ENCODE peak calls at places on chromosomes 4 and X, in ten cellular contexts. One of them, this sample, is unnamed.

GRCh38 chr4:124785645-124786044 is 73.1 kb upstream of the ANKRD50 start:
- DNase-seq in activated CD8-positive, alpha-beta memory T cell treated with anti-CD3 and anti-CD28 coated beads for 48 hours: no peak
- DNase-seq in NCI-H748 treated with DMSO at 0.1 percent for 48 hours: no peak
- DNase-seq in H54: no peak
- DNase-seq in A549: no peak
- DNase-seq in head of caudate nucleus: no peak
- DNase-seq in dorsolateral prefrontal cortex: no peak
- DNase-seq in HT1080: no peak
- DNase-seq in frontal cortex: no peak
- DNase-seq in SHP77 treated with DMSO at 0.1 percent for 48 hours: no peak
- DNase-seq in this sample: no peak

GRCh38 chr4:88041626-88042025 is 34.2 kb downstream of the PKD2 start:
- DNase-seq in head of caudate nucleus: no peak
- DNase-seq in NCI-H748 treated with DMSO at 0.1 percent for 48 hours: no peak
- DNase-seq in A549: no peak
- DNase-seq in H54: no peak
- DNase-seq in activated CD8-positive, alpha-beta memory T cell treated with anti-CD3 and anti-CD28 coated beads for 48 hours: no peak
- DNase-seq in frontal cortex: no peak
- DNase-seq in HT1080: no peak
- DNase-seq in SHP77 treated with DMSO at 0.1 percent for 48 hours: no peak
- DNase-seq in dorsolateral prefrontal cortex: no peak
- DNase-seq in this sample: no peak

GRCh38 chrX:115486510-115486909 is 74.5 kb upstream of the PLS3 start:
- DNase-seq in dorsolateral prefrontal cortex: no peak
- DNase-seq in frontal cortex: no peak
- DNase-seq in SHP77 treated with DMSO at 0.1 percent for 48 hours: no peak
- DNase-seq in H54: no peak
- DNase-seq in NCI-H748 treated with DMSO at 0.1 percent for 48 hours: no peak
- DNase-seq in A549: no peak
- DNase-seq in HT1080: no peak
- DNase-seq in head of caudate nucleus: no peak
- DNase-seq in activated CD8-positive, alpha-beta memory T cell treated with anti-CD3 and anti-CD28 coated beads for 48 hours: no peak
- DNase-seq in this sample: no peak

GRCh38 chr4:24229976-24230375 is 340.1 kb upstream of the PPARGC1A start:
- DNase-seq in H54: no peak
- DNase-seq in dorsolateral prefrontal cortex: no peak
- DNase-seq in HT1080: no peak
- DNase-seq in SHP77 treated with DMSO at 0.1 percent for 48 hours: no peak
- DNase-seq in A549: no peak
- DNase-seq in frontal cortex: no peak
- DNase-seq in head of caudate nucleus: no peak
- DNase-seq in activated CD8-positive, alpha-beta memory T cell treated with anti-CD3 and anti-CD28 coated beads for 48 hours: no peak
- DNase-seq in NCI-H748 treated with DMSO at 0.1 percent for 48 hours: no peak
- DNase-seq in this sample: no peak

GRCh38 chr4:22754091-22754490 is 61.4 kb downstream of the GBA3 start:
- DNase-seq in head of caudate nucleus: no peak
- DNase-seq in HT1080: no peak
- DNase-seq in activated CD8-positive, alpha-beta memory T cell treated with anti-CD3 and anti-CD28 coated beads for 48 hours: no peak
- DNase-seq in NCI-H748 treated with DMSO at 0.1 percent for 48 hours: no peak
- DNase-seq in frontal cortex: no peak
- DNase-seq in H54: no peak
- DNase-seq in A549: no peak
- DNase-seq in dorsolateral prefrontal cortex: no peak
- DNase-seq in SHP77 treated with DMSO at 0.1 percent for 48 hours: no peak
- DNase-seq in this sample: no peak

GRCh38 chrX:129650821-129651510 is 3.8 kb downstream of the APLN start:
- DNase-seq in A549: no peak
- DNase-seq in frontal cortex: no peak
- DNase-seq in NCI-H748 treated with DMSO at 0.1 percent for 48 hours: no peak
- DNase-seq in activated CD8-positive, alpha-beta memory T cell treated with anti-CD3 and anti-CD28 coated beads for 48 hours: no peak
- DNase-seq in SHP77 treated with DMSO at 0.1 percent for 48 hours: no peak
- DNase-seq in dorsolateral prefrontal cortex: no peak
- DNase-seq in H54: no peak
- DNase-seq in HT1080: no peak
- DNase-seq in head of caudate nucleus: no peak
- DNase-seq in this sample: no peak

GRCh38 chr4:98745372-98745771 is 87.0 kb upstream of the TSPAN5 start:
- DNase-seq in A549: peak; percentile 30
- DNase-seq in SHP77 treated with DMSO at 0.1 percent for 48 hours: no peak
- DNase-seq in H54: no peak
- DNase-seq in head of caudate nucleus: peak; percentile 2
- DNase-seq in dorsolateral prefrontal cortex: no peak
- DNase-seq in NCI-H748 treated with DMSO at 0.1 percent for 48 hours: no peak
- DNase-seq in frontal cortex: no peak
- DNase-seq in HT1080: no peak
- DNase-seq in activated CD8-positive, alpha-beta memory T cell treated with anti-CD3 and anti-CD28 coated beads for 48 hours: no peak
- DNase-seq in this sample: no peak

GRCh38 chr4:80012291-80012690 is 60.7 kb downstream of the ANTXR2 start:
- DNase-seq in SHP77 treated with DMSO at 0.1 percent for 48 hours: no peak
- DNase-seq in NCI-H748 treated with DMSO at 0.1 percent for 48 hours: no peak
- DNase-seq in H54: no peak
- DNase-seq in activated CD8-positive, alpha-beta memory T cell treated with anti-CD3 and anti-CD28 coated beads for 48 hours: no peak
- DNase-seq in HT1080: no peak
- DNase-seq in head of caudate nucleus: no peak
- DNase-seq in A549: no peak
- DNase-seq in frontal cortex: no peak
- DNase-seq in dorsolateral prefrontal cortex: no peak
- DNase-seq in this sample: no peak

GRCh38 chr4:75490155-75490554 is 24.0 kb downstream of the RCHY1 start:
- DNase-seq in dorsolateral prefrontal cortex: no peak
- DNase-seq in activated CD8-positive, alpha-beta memory T cell treated with anti-CD3 and anti-CD28 coated beads for 48 hours: no peak
- DNase-seq in NCI-H748 treated with DMSO at 0.1 percent for 48 hours: peak; percentile 6
- DNase-seq in SHP77 treated with DMSO at 0.1 percent for 48 hours: peak; percentile 10
- DNase-seq in A549: peak; percentile 31
- DNase-seq in HT1080: peak; percentile 4
- DNase-seq in frontal cortex: no peak
- DNase-seq in head of caudate nucleus: no peak
- DNase-seq in H54: no peak
- DNase-seq in this sample: no peak

GRCh38 chr4:7335363-7336066 is 99.2 kb downstream of the PSAPL1 start:
- DNase-seq in head of caudate nucleus: peak; percentile 84
- DNase-seq in dorsolateral prefrontal cortex: peak; percentile 61
- DNase-seq in NCI-H748 treated with DMSO at 0.1 percent for 48 hours: no peak
- DNase-seq in activated CD8-positive, alpha-beta memory T cell treated with anti-CD3 and anti-CD28 coated beads for 48 hours: peak; percentile 44
- DNase-seq in A549: peak; percentile 58
- DNase-seq in HT1080: no peak
- DNase-seq in frontal cortex: no peak
- DNase-seq in H54: peak; percentile 65
- DNase-seq in SHP77 treated with DMSO at 0.1 percent for 48 hours: no peak
- DNase-seq in this sample: peak; percentile 98

GRCh38 chr4:185256444-185256843 is 47.0 kb downstream of the SNX25 start:
- DNase-seq in dorsolateral prefrontal cortex: no peak
- DNase-seq in NCI-H748 treated with DMSO at 0.1 percent for 48 hours: no peak
- DNase-seq in head of caudate nucleus: no peak
- DNase-seq in HT1080: peak; percentile 89
- DNase-seq in A549: peak; percentile 22
- DNase-seq in frontal cortex: no peak
- DNase-seq in activated CD8-positive, alpha-beta memory T cell treated with anti-CD3 and anti-CD28 coated beads for 48 hours: no peak
- DNase-seq in SHP77 treated with DMSO at 0.1 percent for 48 hours: no peak
- DNase-seq in H54: peak; percentile 9
- DNase-seq in this sample: no peak

GRCh38 chr4:169098969-169099685 is 89.1 kb upstream of the CBR4 start:
- DNase-seq in SHP77 treated with DMSO at 0.1 percent for 48 hours: no peak
- DNase-seq in activated CD8-positive, alpha-beta memory T cell treated with anti-CD3 and anti-CD28 coated beads for 48 hours: no peak
- DNase-seq in HT1080: no peak
- DNase-seq in frontal cortex: no peak
- DNase-seq in dorsolateral prefrontal cortex: no peak
- DNase-seq in A549: no peak
- DNase-seq in NCI-H748 treated with DMSO at 0.1 percent for 48 hours: no peak
- DNase-seq in head of caudate nucleus: no peak
- DNase-seq in H54: no peak
- DNase-seq in this sample: no peak

GRCh38 chrX:11180571-11180970 is 69.4 kb downstream of the HCCS start:
- DNase-seq in dorsolateral prefrontal cortex: no peak
- DNase-seq in activated CD8-positive, alpha-beta memory T cell treated with anti-CD3 and anti-CD28 coated beads for 48 hours: no peak
- DNase-seq in frontal cortex: no peak
- DNase-seq in A549: no peak
- DNase-seq in NCI-H748 treated with DMSO at 0.1 percent for 48 hours: peak; percentile 67
- DNase-seq in H54: no peak
- DNase-seq in HT1080: no peak
- DNase-seq in SHP77 treated with DMSO at 0.1 percent for 48 hours: no peak
- DNase-seq in head of caudate nucleus: no peak
- DNase-seq in this sample: no peak

GRCh38 chr4:176964116-176964691 is 171.5 kb upstream of the VEGFC start:
- DNase-seq in frontal cortex: no peak
- DNase-seq in SHP77 treated with DMSO at 0.1 percent for 48 hours: no peak
- DNase-seq in dorsolateral prefrontal cortex: no peak
- DNase-seq in NCI-H748 treated with DMSO at 0.1 percent for 48 hours: no peak
- DNase-seq in activated CD8-positive, alpha-beta memory T cell treated with anti-CD3 and anti-CD28 coated beads for 48 hours: no peak
- DNase-seq in HT1080: peak; percentile 34
- DNase-seq in head of caudate nucleus: no peak
- DNase-seq in A549: peak; percentile 26
- DNase-seq in H54: no peak
- DNase-seq in this sample: no peak

GRCh38 chrX:68500105-68500504 is 1.3 kb downstream of the YIPF6 start:
- DNase-seq in NCI-H748 treated with DMSO at 0.1 percent for 48 hours: no peak
- DNase-seq in SHP77 treated with DMSO at 0.1 percent for 48 hours: no peak
- DNase-seq in frontal cortex: no peak
- DNase-seq in H54: no peak
- DNase-seq in head of caudate nucleus: no peak
- DNase-seq in A549: no peak
- DNase-seq in HT1080: no peak
- DNase-seq in dorsolateral prefrontal cortex: no peak
- DNase-seq in activated CD8-positive, alpha-beta memory T cell treated with anti-CD3 and anti-CD28 coated beads for 48 hours: no peak
- DNase-seq in this sample: no peak

GRCh38 chr4:4593596-4593995 is 51.7 kb upstream of the STX18 start:
- DNase-seq in H54: no peak
- DNase-seq in NCI-H748 treated with DMSO at 0.1 percent for 48 hours: no peak
- DNase-seq in SHP77 treated with DMSO at 0.1 percent for 48 hours: no peak
- DNase-seq in head of caudate nucleus: no peak
- DNase-seq in frontal cortex: no peak
- DNase-seq in A549: no peak
- DNase-seq in dorsolateral prefrontal cortex: no peak
- DNase-seq in activated CD8-positive, alpha-beta memory T cell treated with anti-CD3 and anti-CD28 coated beads for 48 hours: no peak
- DNase-seq in HT1080: no peak
- DNase-seq in this sample: no peak

GRCh38 chrX:69024287-69024686 is 141.0 kb downstream of the PJA1 start:
- DNase-seq in A549: no peak
- DNase-seq in HT1080: no peak
- DNase-seq in frontal cortex: no peak
- DNase-seq in H54: no peak
- DNase-seq in NCI-H748 treated with DMSO at 0.1 percent for 48 hours: no peak
- DNase-seq in activated CD8-positive, alpha-beta memory T cell treated with anti-CD3 and anti-CD28 coated beads for 48 hours: no peak
- DNase-seq in dorsolateral prefrontal cortex: no peak
- DNase-seq in head of caudate nucleus: no peak
- DNase-seq in SHP77 treated with DMSO at 0.1 percent for 48 hours: no peak
- DNase-seq in this sample: no peak

GRCh38 chrX:44267116-44267515 is 76.4 kb downstream of the EFHC2 start:
- DNase-seq in head of caudate nucleus: no peak
- DNase-seq in A549: no peak
- DNase-seq in H54: no peak
- DNase-seq in activated CD8-positive, alpha-beta memory T cell treated with anti-CD3 and anti-CD28 coated beads for 48 hours: no peak
- DNase-seq in HT1080: no peak
- DNase-seq in frontal cortex: no peak
- DNase-seq in dorsolateral prefrontal cortex: no peak
- DNase-seq in SHP77 treated with DMSO at 0.1 percent for 48 hours: no peak
- DNase-seq in NCI-H748 treated with DMSO at 0.1 percent for 48 hours: no peak
- DNase-seq in this sample: no peak

GRCh38 chrX:149462849-149463248 is 42.3 kb downstream of the IDS start:
- DNase-seq in HT1080: no peak
- DNase-seq in frontal cortex: no peak
- DNase-seq in dorsolateral prefrontal cortex: no peak
- DNase-seq in NCI-H748 treated with DMSO at 0.1 percent for 48 hours: no peak
- DNase-seq in A549: no peak
- DNase-seq in activated CD8-positive, alpha-beta memory T cell treated with anti-CD3 and anti-CD28 coated beads for 48 hours: no peak
- DNase-seq in head of caudate nucleus: no peak
- DNase-seq in H54: no peak
- DNase-seq in SHP77 treated with DMSO at 0.1 percent for 48 hours: no peak
- DNase-seq in this sample: no peak

GRCh38 chrX:145613894-145614293 is 203.7 kb upstream of the SLITRK2 start:
- DNase-seq in frontal cortex: no peak
- DNase-seq in A549: no peak
- DNase-seq in SHP77 treated with DMSO at 0.1 percent for 48 hours: no peak
- DNase-seq in dorsolateral prefrontal cortex: no peak
- DNase-seq in head of caudate nucleus: no peak
- DNase-seq in HT1080: peak; percentile 69
- DNase-seq in NCI-H748 treated with DMSO at 0.1 percent for 48 hours: no peak
- DNase-seq in H54: no peak
- DNase-seq in activated CD8-positive, alpha-beta memory T cell treated with anti-CD3 and anti-CD28 coated beads for 48 hours: no peak
- DNase-seq in this sample: no peak

GRCh38 chrX:152926279-152926678 is 28.4 kb downstream of the ZNF185 start:
- DNase-seq in dorsolateral prefrontal cortex: peak; percentile 64
- DNase-seq in HT1080: peak; percentile 88
- DNase-seq in SHP77 treated with DMSO at 0.1 percent for 48 hours: peak; percentile 9
- DNase-seq in head of caudate nucleus: peak; percentile 58
- DNase-seq in frontal cortex: no peak
- DNase-seq in H54: peak; percentile 75
- DNase-seq in NCI-H748 treated with DMSO at 0.1 percent for 48 hours: peak; percentile 18
- DNase-seq in A549: peak; percentile 64
- DNase-seq in activated CD8-positive, alpha-beta memory T cell treated with anti-CD3 and anti-CD28 coated beads for 48 hours: no peak
- DNase-seq in this sample: peak; percentile 58

GRCh38 chr4:177441061-177441802 is 1.0 kb downstream of the AGA start:
- DNase-seq in head of caudate nucleus: no peak
- DNase-seq in NCI-H748 treated with DMSO at 0.1 percent for 48 hours: peak; percentile 24
- DNase-seq in A549: peak; percentile 35
- DNase-seq in SHP77 treated with DMSO at 0.1 percent for 48 hours: no peak
- DNase-seq in activated CD8-positive, alpha-beta memory T cell treated with anti-CD3 and anti-CD28 coated beads for 48 hours: no peak
- DNase-seq in frontal cortex: no peak
- DNase-seq in H54: no peak
- DNase-seq in HT1080: no peak
- DNase-seq in dorsolateral prefrontal cortex: no peak
- DNase-seq in this sample: no peak

GRCh38 chr4:76276813-76277212 is 25.3 kb downstream of the FAM47E start:
- DNase-seq in frontal cortex: no peak
- DNase-seq in dorsolateral prefrontal cortex: no peak
- DNase-seq in head of caudate nucleus: no peak
- DNase-seq in SHP77 treated with DMSO at 0.1 percent for 48 hours: no peak
- DNase-seq in H54: no peak
- DNase-seq in A549: no peak
- DNase-seq in NCI-H748 treated with DMSO at 0.1 percent for 48 hours: no peak
- DNase-seq in activated CD8-positive, alpha-beta memory T cell treated with anti-CD3 and anti-CD28 coated beads for 48 hours: no peak
- DNase-seq in HT1080: no peak
- DNase-seq in this sample: no peak

GRCh38 chrX:2325076-2325784 is 175.5 kb downstream of the DHRSX start:
- DNase-seq in H54: no peak
- DNase-seq in SHP77 treated with DMSO at 0.1 percent for 48 hours: no peak
- DNase-seq in NCI-H748 treated with DMSO at 0.1 percent for 48 hours: no peak
- DNase-seq in A549: no peak
- DNase-seq in head of caudate nucleus: peak; percentile 72
- DNase-seq in dorsolateral prefrontal cortex: peak; percentile 93
- DNase-seq in activated CD8-positive, alpha-beta memory T cell treated with anti-CD3 and anti-CD28 coated beads for 48 hours: no peak
- DNase-seq in frontal cortex: peak; percentile 46
- DNase-seq in HT1080: no peak
- DNase-seq in this sample: no peak

GRCh38 chr4:122650148-122650547 is 29.3 kb upstream of the IL21 start:
- DNase-seq in NCI-H748 treated with DMSO at 0.1 percent for 48 hours: no peak
- DNase-seq in frontal cortex: no peak
- DNase-seq in activated CD8-positive, alpha-beta memory T cell treated with anti-CD3 and anti-CD28 coated beads for 48 hours: no peak
- DNase-seq in H54: no peak
- DNase-seq in head of caudate nucleus: no peak
- DNase-seq in dorsolateral prefrontal cortex: no peak
- DNase-seq in SHP77 treated with DMSO at 0.1 percent for 48 hours: no peak
- DNase-seq in HT1080: no peak
- DNase-seq in A549: no peak
- DNase-seq in this sample: no peak

GRCh38 chr4:71231073-71231752 is 107.6 kb upstream of the SLC4A4 start:
- DNase-seq in HT1080: no peak
- DNase-seq in dorsolateral prefrontal cortex: peak; percentile 63
- DNase-seq in head of caudate nucleus: peak; percentile 73
- DNase-seq in frontal cortex: no peak
- DNase-seq in activated CD8-positive, alpha-beta memory T cell treated with anti-CD3 and anti-CD28 coated beads for 48 hours: no peak
- DNase-seq in SHP77 treated with DMSO at 0.1 percent for 48 hours: peak; percentile 31
- DNase-seq in NCI-H748 treated with DMSO at 0.1 percent for 48 hours: no peak
- DNase-seq in A549: no peak
- DNase-seq in H54: no peak
- DNase-seq in this sample: no peak

GRCh38 chrX:16712116-16712824 is at the start of gene CTPS2:
- DNase-seq in dorsolateral prefrontal cortex: peak; percentile 42
- DNase-seq in NCI-H748 treated with DMSO at 0.1 percent for 48 hours: peak; percentile 27
- DNase-seq in HT1080: peak; percentile 45
- DNase-seq in A549: peak; percentile 69
- DNase-seq in H54: peak; percentile 48
- DNase-seq in head of caudate nucleus: peak; percentile 54
- DNase-seq in SHP77 treated with DMSO at 0.1 percent for 48 hours: no peak
- DNase-seq in activated CD8-positive, alpha-beta memory T cell treated with anti-CD3 and anti-CD28 coated beads for 48 hours: peak; percentile 17
- DNase-seq in frontal cortex: peak; percentile 56
- DNase-seq in this sample: no peak

GRCh38 chrX:20488473-20488872 is 221.8 kb upstream of the RPS6KA3 start:
- DNase-seq in SHP77 treated with DMSO at 0.1 percent for 48 hours: no peak
- DNase-seq in HT1080: no peak
- DNase-seq in H54: no peak
- DNase-seq in NCI-H748 treated with DMSO at 0.1 percent for 48 hours: no peak
- DNase-seq in A549: no peak
- DNase-seq in frontal cortex: no peak
- DNase-seq in head of caudate nucleus: no peak
- DNase-seq in activated CD8-positive, alpha-beta memory T cell treated with anti-CD3 and anti-CD28 coated beads for 48 hours: no peak
- DNase-seq in dorsolateral prefrontal cortex: no peak
- DNase-seq in this sample: no peak